ENCODE peak calls at places on chromosome 21, in seven cellular contexts. S is astrocyte, R is glomerular endothelial cell, Y is pons, B is epithelial cell of proximal tubule, U is left lobe of liver, E is NCI-H2029 treated with DMSO at 0.1 percent for 48 hours. K is an unnamed sample.

GRCh38 chr21:39084979-39085729 is 98.1 kb downstream of the PSMG1 start:
- DNase-seq in S (no peak), R (no peak), Y (no peak), B (no peak), U (no peak), E (no peak), K (no peak)

GRCh38 chr21:44912158-44912473 is 8.6 kb downstream of the ITGB2 start:
- DNase-seq in S (no peak), R (no peak), Y (no peak), B (no peak), U (peak), E (no peak), K (no peak)

GRCh38 chr21:43269981-43270670 is 101.3 kb downstream of the CRYAA start:
- DNase-seq in S (no peak), R (no peak), Y (no peak), B (no peak), U (no peak), E (no peak), K (no peak)

GRCh38 chr21:32753818-32754610 is 17.5 kb downstream of the PAXBP1 start:
- DNase-seq in S (no peak), R (no peak), Y (no peak), B (no peak), U (no peak), E (no peak), K (no peak)

GRCh38 chr21:26883768-26884167 is 38.6 kb upstream of the ADAMTS1 start:
- DNase-seq in S (no peak), R (no peak), Y (peak), B (no peak), U (no peak), E (no peak), K (peak)

GRCh38 chr21:27646691-27647090 is 679.8 kb upstream of the ADAMTS5 start:
- DNase-seq in S (no peak), R (no peak), Y (no peak), B (no peak), U (no peak), E (no peak), K (no peak)

GRCh38 chr21:38326899-38327298 is 70.1 kb downstream of the KCNJ15 start:
- DNase-seq in S (no peak), R (no peak), Y (no peak), B (no peak), U (no peak), E (no peak), K (no peak)

GRCh38 chr21:28132713-28133112 is 860.0 kb downstream of the LTN1 start:
- DNase-seq in S (peak), R (no peak), Y (no peak), B (no peak), U (no peak), E (no peak), K (no peak)